ENCODE peak calls at places on chromosomes 3 and 15, in eight cellular contexts. One of them, this sample, is unnamed.

GRCh38 chr3:135503429-135504083 is 462.0 kb upstream of the PPP2R3A start:
- DNase-seq in cardiac muscle cell: peak
- DNase-seq in thoracic aorta: no peak
- DNase-seq in heart right ventricle: peak
- DNase-seq in AG09309: peak
- DNase-seq in mammary epithelial cell: peak
- DNase-seq in Caco-2: peak
- DNase-seq in spleen: peak
- DNase-seq in this sample: peak

GRCh38 chr3:70090322-70090913 is 90.9 kb downstream of the SAMMSON start:
- DNase-seq in cardiac muscle cell: peak
- DNase-seq in thoracic aorta: no peak
- DNase-seq in heart right ventricle: no peak
- DNase-seq in AG09309: no peak
- DNase-seq in mammary epithelial cell: no peak
- DNase-seq in Caco-2: no peak
- DNase-seq in spleen: no peak
- DNase-seq in this sample: no peak

GRCh38 chr3:160929595-160929994 is 173.6 kb downstream of the PPM1L start:
- DNase-seq in cardiac muscle cell: peak
- DNase-seq in thoracic aorta: no peak
- DNase-seq in heart right ventricle: peak
- DNase-seq in AG09309: no peak
- DNase-seq in mammary epithelial cell: no peak
- DNase-seq in Caco-2: peak
- DNase-seq in spleen: no peak
- DNase-seq in this sample: no peak

GRCh38 chr15:37981781-37982180 is 47.3 kb downstream of the TMCO5A start:
- DNase-seq in cardiac muscle cell: peak
- DNase-seq in thoracic aorta: no peak
- DNase-seq in heart right ventricle: no peak
- DNase-seq in AG09309: peak
- DNase-seq in mammary epithelial cell: peak
- DNase-seq in Caco-2: peak
- DNase-seq in spleen: no peak
- DNase-seq in this sample: peak

GRCh38 chr3:179432451-179432850 is 18.8 kb downstream of the GNB4 start:
- DNase-seq in cardiac muscle cell: no peak
- DNase-seq in thoracic aorta: no peak
- DNase-seq in heart right ventricle: no peak
- DNase-seq in AG09309: no peak
- DNase-seq in mammary epithelial cell: no peak
- DNase-seq in Caco-2: no peak
- DNase-seq in spleen: no peak
- DNase-seq in this sample: no peak

GRCh38 chr3:27907929-27908328 is 185.8 kb upstream of the EOMES start:
- DNase-seq in cardiac muscle cell: no peak
- DNase-seq in thoracic aorta: no peak
- DNase-seq in heart right ventricle: no peak
- DNase-seq in AG09309: no peak
- DNase-seq in mammary epithelial cell: no peak
- DNase-seq in Caco-2: no peak
- DNase-seq in spleen: no peak
- DNase-seq in this sample: no peak

GRCh38 chr3:158625881-158626280 is 18.4 kb upstream of the GFM1 start:
- DNase-seq in cardiac muscle cell: no peak
- DNase-seq in thoracic aorta: no peak
- DNase-seq in heart right ventricle: no peak
- DNase-seq in AG09309: no peak
- DNase-seq in mammary epithelial cell: no peak
- DNase-seq in Caco-2: no peak
- DNase-seq in spleen: no peak
- DNase-seq in this sample: no peak

GRCh38 chr15:42147431-42147735 is 9.1 kb downstream of the PLA2G4F start:
- DNase-seq in cardiac muscle cell: no peak
- DNase-seq in thoracic aorta: no peak
- DNase-seq in heart right ventricle: no peak
- DNase-seq in AG09309: no peak
- DNase-seq in mammary epithelial cell: no peak
- DNase-seq in Caco-2: no peak
- DNase-seq in spleen: no peak
- DNase-seq in this sample: no peak

GRCh38 chr3:126017310-126017709 is 48.3 kb downstream of the ROPN1B start:
- DNase-seq in cardiac muscle cell: no peak
- DNase-seq in thoracic aorta: no peak
- DNase-seq in heart right ventricle: no peak
- DNase-seq in AG09309: no peak
- DNase-seq in mammary epithelial cell: no peak
- DNase-seq in Caco-2: no peak
- DNase-seq in spleen: no peak
- DNase-seq in this sample: no peak

GRCh38 chr15:101373580-101373979 is 78.5 kb upstream of the SNRPA1 start:
- DNase-seq in cardiac muscle cell: no peak
- DNase-seq in thoracic aorta: no peak
- DNase-seq in heart right ventricle: no peak
- DNase-seq in AG09309: no peak
- DNase-seq in mammary epithelial cell: no peak
- DNase-seq in Caco-2: no peak
- DNase-seq in spleen: no peak
- DNase-seq in this sample: no peak

GRCh38 chr15:83697716-83698115 is 43.8 kb downstream of the ADAMTSL3 start:
- DNase-seq in cardiac muscle cell: no peak
- DNase-seq in thoracic aorta: no peak
- DNase-seq in heart right ventricle: no peak
- DNase-seq in AG09309: no peak
- DNase-seq in mammary epithelial cell: peak
- DNase-seq in Caco-2: no peak
- DNase-seq in spleen: no peak
- DNase-seq in this sample: no peak

GRCh38 chr3:150303776-150304175 is 104.3 kb upstream of the TSC22D2 start:
- DNase-seq in cardiac muscle cell: no peak
- DNase-seq in thoracic aorta: no peak
- DNase-seq in heart right ventricle: no peak
- DNase-seq in AG09309: no peak
- DNase-seq in mammary epithelial cell: no peak
- DNase-seq in Caco-2: peak
- DNase-seq in spleen: no peak
- DNase-seq in this sample: no peak

GRCh38 chr3:138417559-138417982 is 16.8 kb upstream of the ESYT3 start:
- DNase-seq in cardiac muscle cell: peak
- DNase-seq in thoracic aorta: peak
- DNase-seq in heart right ventricle: peak
- DNase-seq in AG09309: peak
- DNase-seq in mammary epithelial cell: peak
- DNase-seq in Caco-2: peak
- DNase-seq in spleen: no peak
- DNase-seq in this sample: no peak

GRCh38 chr15:40958146-40958545 is 4.9 kb downstream of the CHAC1 start:
- DNase-seq in cardiac muscle cell: no peak
- DNase-seq in thoracic aorta: no peak
- DNase-seq in heart right ventricle: no peak
- DNase-seq in AG09309: no peak
- DNase-seq in mammary epithelial cell: no peak
- DNase-seq in Caco-2: no peak
- DNase-seq in spleen: peak
- DNase-seq in this sample: no peak

DNA sequence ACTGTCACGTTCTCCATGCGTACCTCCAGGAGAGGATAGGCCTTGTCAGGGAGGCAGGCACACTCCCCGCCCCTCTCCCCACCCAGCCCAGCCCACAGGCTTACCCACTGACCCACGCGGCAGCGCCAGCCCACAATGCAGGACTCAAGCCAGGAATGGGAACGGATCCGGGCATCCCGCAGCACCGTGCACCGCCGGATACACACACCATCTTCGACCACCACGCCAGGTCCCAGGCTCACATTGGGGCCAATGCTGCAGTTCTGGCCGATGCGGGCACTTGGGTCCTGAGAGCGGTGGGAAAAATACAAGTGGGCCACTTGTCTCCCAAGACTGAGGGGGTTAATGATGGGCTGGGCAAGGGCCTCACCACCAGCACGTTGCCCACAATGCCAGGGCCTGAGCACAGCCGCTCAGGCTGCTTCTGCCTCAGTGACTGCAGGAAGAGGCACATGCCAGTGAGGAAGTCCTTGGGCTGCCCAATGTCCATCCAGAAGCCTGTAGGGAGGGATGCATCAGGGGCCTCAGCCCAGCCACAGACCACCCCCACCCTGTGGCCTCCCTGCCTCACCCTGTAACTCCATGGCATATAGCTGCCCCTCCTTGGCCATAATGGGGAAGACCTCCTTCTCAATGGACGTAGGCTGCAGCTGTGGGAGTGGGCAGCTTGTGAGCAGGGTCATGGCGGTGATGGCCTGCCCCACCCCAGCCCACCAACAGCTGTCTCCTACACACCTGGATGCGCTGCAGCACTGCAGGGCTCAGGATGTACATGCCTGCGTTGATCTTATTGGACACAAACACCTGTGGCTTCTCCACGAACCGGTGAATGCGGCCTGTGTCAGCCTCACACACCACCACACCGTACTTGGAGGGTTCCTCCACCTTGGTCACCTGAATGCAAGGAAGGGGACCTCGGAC is 1.6 kb downstream of the GMPPB start:
- DNase-seq in cardiac muscle cell: no peak
- DNase-seq in thoracic aorta: no peak
- DNase-seq in heart right ventricle: no peak
- DNase-seq in AG09309: no peak
- DNase-seq in mammary epithelial cell: no peak
- DNase-seq in Caco-2: no peak
- DNase-seq in spleen: peak
- DNase-seq in this sample: no peak
- H3K4me3 ChIP-seq in cardiac muscle cell: no peak
- H3K4me3 ChIP-seq in thoracic aorta: no peak
- H3K4me3 ChIP-seq in heart right ventricle: no peak
- H3K4me3 ChIP-seq in AG09309: peak
- H3K4me3 ChIP-seq in mammary epithelial cell: peak
- H3K4me3 ChIP-seq in Caco-2: no peak
- H3K4me3 ChIP-seq in spleen: no peak
- H3K4me3 ChIP-seq in this sample: peak

GRCh38 chr15:74500401-74500800 is 39.4 kb upstream of the UBL7 start:
- DNase-seq in cardiac muscle cell: no peak
- DNase-seq in thoracic aorta: no peak
- DNase-seq in heart right ventricle: no peak
- DNase-seq in AG09309: no peak
- DNase-seq in mammary epithelial cell: no peak
- DNase-seq in Caco-2: no peak
- DNase-seq in spleen: no peak
- DNase-seq in this sample: no peak
- TF ChIP-seq CTCF in cardiac muscle cell: no peak
- TF ChIP-seq CTCF in thoracic aorta: no peak
- TF ChIP-seq CTCF in heart right ventricle: no peak
- TF ChIP-seq CTCF in AG09309: no peak
- TF ChIP-seq CTCF in mammary epithelial cell: no peak
- TF ChIP-seq CTCF in Caco-2: no peak
- TF ChIP-seq CTCF in spleen: no peak
- TF ChIP-seq CTCF in this sample: no peak

GRCh38 chr3:10248184-10248983 is at the start of gene TATDN2:
- DNase-seq in cardiac muscle cell: peak
- DNase-seq in thoracic aorta: peak
- DNase-seq in heart right ventricle: peak
- DNase-seq in AG09309: peak
- DNase-seq in mammary epithelial cell: peak
- DNase-seq in Caco-2: peak
- DNase-seq in spleen: peak
- DNase-seq in this sample: peak
- H3K4me3 ChIP-seq in cardiac muscle cell: peak
- H3K4me3 ChIP-seq in thoracic aorta: peak
- H3K4me3 ChIP-seq in heart right ventricle: peak
- H3K4me3 ChIP-seq in AG09309: peak
- H3K4me3 ChIP-seq in mammary epithelial cell: peak
- H3K4me3 ChIP-seq in Caco-2: peak
- H3K4me3 ChIP-seq in spleen: peak
- H3K4me3 ChIP-seq in this sample: peak

GRCh38 chr3:123405936-123406510 is 42.9 kb downstream of the ADCY5 start:
- DNase-seq in cardiac muscle cell: no peak
- DNase-seq in thoracic aorta: no peak
- DNase-seq in heart right ventricle: no peak
- DNase-seq in AG09309: no peak
- DNase-seq in mammary epithelial cell: no peak
- DNase-seq in Caco-2: no peak
- DNase-seq in spleen: peak
- DNase-seq in this sample: no peak

GRCh38 chr3:123409443-123410148 is 39.3 kb downstream of the ADCY5 start:
- DNase-seq in cardiac muscle cell: no peak
- DNase-seq in thoracic aorta: no peak
- DNase-seq in heart right ventricle: no peak
- DNase-seq in AG09309: no peak
- DNase-seq in mammary epithelial cell: no peak
- DNase-seq in Caco-2: peak
- DNase-seq in spleen: no peak
- DNase-seq in this sample: no peak

GRCh38 chr3:123405021-123405420 is 43.9 kb downstream of the ADCY5 start:
- DNase-seq in cardiac muscle cell: no peak
- DNase-seq in thoracic aorta: no peak
- DNase-seq in heart right ventricle: no peak
- DNase-seq in AG09309: no peak
- DNase-seq in mammary epithelial cell: no peak
- DNase-seq in Caco-2: no peak
- DNase-seq in spleen: peak
- DNase-seq in this sample: no peak

GRCh38 chr3:123404391-123404790 is 44.5 kb downstream of the ADCY5 start:
- DNase-seq in cardiac muscle cell: no peak
- DNase-seq in thoracic aorta: no peak
- DNase-seq in heart right ventricle: no peak
- DNase-seq in AG09309: no peak
- DNase-seq in mammary epithelial cell: no peak
- DNase-seq in Caco-2: no peak
- DNase-seq in spleen: peak
- DNase-seq in this sample: no peak

DNA sequence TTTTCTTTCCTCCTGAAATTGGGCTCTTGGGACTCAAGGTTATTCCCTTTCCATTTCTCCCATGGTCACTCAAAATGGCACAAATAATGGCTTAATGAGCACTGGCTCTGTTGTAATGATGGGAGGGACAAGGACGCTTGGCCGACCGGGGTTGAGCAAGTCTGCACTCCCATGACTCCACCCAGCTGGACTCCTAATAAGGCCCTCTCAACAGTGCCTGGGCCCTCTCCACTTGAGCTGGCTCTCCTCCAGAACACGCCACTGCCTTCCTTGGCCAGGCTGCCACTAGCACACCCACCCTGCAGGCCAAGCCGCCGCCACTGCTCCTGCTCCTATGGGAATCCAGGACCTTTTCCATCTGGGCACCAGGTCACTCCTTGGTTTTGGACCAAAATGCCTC is 42.3 kb downstream of the ADCY5 start:
- DNase-seq in cardiac muscle cell: peak
- DNase-seq in thoracic aorta: peak
- DNase-seq in heart right ventricle: peak
- DNase-seq in AG09309: no peak
- DNase-seq in mammary epithelial cell: no peak
- DNase-seq in Caco-2: no peak
- DNase-seq in spleen: peak
- DNase-seq in this sample: no peak
- TF ChIP-seq CTCF in cardiac muscle cell: no peak
- TF ChIP-seq CTCF in thoracic aorta: no peak
- TF ChIP-seq CTCF in heart right ventricle: no peak
- TF ChIP-seq CTCF in AG09309: no peak
- TF ChIP-seq CTCF in mammary epithelial cell: no peak
- TF ChIP-seq CTCF in Caco-2: no peak
- TF ChIP-seq CTCF in spleen: no peak
- TF ChIP-seq CTCF in this sample: no peak

GRCh38 chr3:174159629-174160028 is 699.5 kb upstream of the NAALADL2 start:
- DNase-seq in cardiac muscle cell: no peak
- DNase-seq in thoracic aorta: no peak
- DNase-seq in heart right ventricle: no peak
- DNase-seq in AG09309: no peak
- DNase-seq in mammary epithelial cell: no peak
- DNase-seq in Caco-2: no peak
- DNase-seq in spleen: no peak
- DNase-seq in this sample: no peak
- H3K4me3 ChIP-seq in cardiac muscle cell: no peak
- H3K4me3 ChIP-seq in thoracic aorta: no peak
- H3K4me3 ChIP-seq in heart right ventricle: no peak
- H3K4me3 ChIP-seq in AG09309: no peak
- H3K4me3 ChIP-seq in mammary epithelial cell: no peak
- H3K4me3 ChIP-seq in Caco-2: no peak
- H3K4me3 ChIP-seq in spleen: no peak
- H3K4me3 ChIP-seq in this sample: no peak